ENCODE peak calls at places on chromosomes 13 and 19, in five cellular contexts. O is mucosa of gallbladder; Y is stimulated activated CD4-positive, alpha-beta T cell treated with anti-CD3 and anti-CD28 coated beads, Interleukin-15, amount 100 ng/mL, for 48 hours; F is HFFc6; S is central memory CD4-positive, alpha-beta T cell. P is an unnamed sample.

GRCh38 chr13:43915451-43915850 is 35.7 kb downstream of the LACC1 start:
- DNase-seq in O (no peak), Y (no peak), F (peak), S (no peak), P (no peak)

GRCh38 chr13:29081036-29081435 is 260.9 kb downstream of the MTUS2 start:
- DNase-seq in O (no peak), Y (no peak), F (no peak), S (peak), P (no peak)

GRCh38 chr19:55086730-55087541 is 11.3 kb downstream of the EPS8L1 start:
- DNase-seq in O (peak), Y (no peak), F (peak), S (peak), P (peak)

GRCh38 chr13:28161370-28161769 is 23.0 kb downstream of the PAN3 start:
- DNase-seq in O (no peak), Y (no peak), F (peak), S (no peak), P (no peak)

GRCh38 chr13:79810671-79811070 is 329.7 kb downstream of the NDFIP2 start:
- DNase-seq in O (no peak), Y (no peak), F (peak), S (no peak), P (peak)

GRCh38 chr19:19062454-19063182 is 1.2 kb upstream of the SLC25A42 start:
- DNase-seq in O (no peak), Y (no peak), F (peak), S (no peak), P (peak)

GRCh38 chr19:14580623-14581237 is 2.2 kb upstream of the CLEC17A start:
- DNase-seq in O (no peak), Y (peak), F (no peak), S (no peak), P (no peak)

GRCh38 chr19:49387936-49388372 is at the start of gene KASH5:
- DNase-seq in O (peak), Y (peak), F (no peak), S (peak), P (no peak)

GRCh38 chr19:12838893-12839656 is 760 bp downstream of the MAST1 start:
- DNase-seq in O (no peak), Y (no peak), F (no peak), S (no peak), P (no peak)

GRCh38 chr19:37074111-37074510 is 4.1 kb upstream of the ZNF420 start:
- DNase-seq in O (no peak), Y (no peak), F (no peak), S (no peak), P (no peak)